ENCODE peak calls at places on chromosome 9, in nine cellular contexts. One of them, this sample, is unnamed.

GRCh38 chr9:105127863-105128220 is 116.6 kb upstream of the SLC44A1 start:
- DNase-seq in activated naive CD4-positive, alpha-beta T cell treated with anti-CD3 and anti-CD28 coated beads for 36 hours: peak; percentile 74
- DNase-seq in GM23248: peak; percentile 43
- DNase-seq in non-pigmented ciliary epithelial cell: peak; percentile 67
- DNase-seq in CD8-positive, alpha-beta T cell: peak; percentile 40
- DNase-seq in hippocampal formation: no peak
- DNase-seq in left ventricle myocardium superior: no peak
- DNase-seq in GM12892: peak; percentile 25
- DNase-seq in NCI-H2081: no peak
- DNase-seq in this sample: no peak

GRCh38 chr9:74800226-74800625 is 87.5 kb downstream of the TRPM6 start:
- DNase-seq in activated naive CD4-positive, alpha-beta T cell treated with anti-CD3 and anti-CD28 coated beads for 36 hours: no peak
- DNase-seq in GM23248: no peak
- DNase-seq in non-pigmented ciliary epithelial cell: no peak
- DNase-seq in CD8-positive, alpha-beta T cell: no peak
- DNase-seq in hippocampal formation: no peak
- DNase-seq in left ventricle myocardium superior: no peak
- DNase-seq in GM12892: no peak
- DNase-seq in NCI-H2081: peak; percentile 91
- DNase-seq in this sample: no peak

GRCh38 chr9:79670269-79670961 is 98.7 kb downstream of the TLE4 start:
- DNase-seq in activated naive CD4-positive, alpha-beta T cell treated with anti-CD3 and anti-CD28 coated beads for 36 hours: no peak
- DNase-seq in GM23248: peak; percentile 21
- DNase-seq in non-pigmented ciliary epithelial cell: no peak
- DNase-seq in CD8-positive, alpha-beta T cell: no peak
- DNase-seq in hippocampal formation: no peak
- DNase-seq in left ventricle myocardium superior: no peak
- DNase-seq in GM12892: no peak
- DNase-seq in NCI-H2081: no peak
- DNase-seq in this sample: no peak

GRCh38 chr9:122218885-122219855 is 9.6 kb downstream of the LHX6 start:
- DNase-seq in activated naive CD4-positive, alpha-beta T cell treated with anti-CD3 and anti-CD28 coated beads for 36 hours: no peak
- DNase-seq in GM23248: peak; percentile 38
- DNase-seq in non-pigmented ciliary epithelial cell: no peak
- DNase-seq in CD8-positive, alpha-beta T cell: no peak
- DNase-seq in hippocampal formation: no peak
- DNase-seq in left ventricle myocardium superior: no peak
- DNase-seq in GM12892: no peak
- DNase-seq in NCI-H2081: no peak
- DNase-seq in this sample: no peak

GRCh38 chr9:70079364-70080103 is 35.9 kb downstream of the MAMDC2 start:
- DNase-seq in activated naive CD4-positive, alpha-beta T cell treated with anti-CD3 and anti-CD28 coated beads for 36 hours: no peak
- DNase-seq in GM23248: peak; percentile 52
- DNase-seq in non-pigmented ciliary epithelial cell: no peak
- DNase-seq in CD8-positive, alpha-beta T cell: no peak
- DNase-seq in hippocampal formation: no peak
- DNase-seq in left ventricle myocardium superior: no peak
- DNase-seq in GM12892: no peak
- DNase-seq in NCI-H2081: peak; percentile 91
- DNase-seq in this sample: no peak

GRCh38 chr9:134738869-134739659 is 97.5 kb downstream of the COL5A1 start:
- DNase-seq in activated naive CD4-positive, alpha-beta T cell treated with anti-CD3 and anti-CD28 coated beads for 36 hours: peak; percentile 41
- DNase-seq in GM23248: peak; percentile 76
- DNase-seq in non-pigmented ciliary epithelial cell: no peak
- DNase-seq in CD8-positive, alpha-beta T cell: peak; percentile 11
- DNase-seq in hippocampal formation: peak; percentile 58
- DNase-seq in left ventricle myocardium superior: peak; percentile 88
- DNase-seq in GM12892: no peak
- DNase-seq in NCI-H2081: no peak
- DNase-seq in this sample: peak; percentile 84

GRCh38 chr9:78685471-78685870 is 388.5 kb downstream of the PSAT1 start:
- DNase-seq in activated naive CD4-positive, alpha-beta T cell treated with anti-CD3 and anti-CD28 coated beads for 36 hours: no peak
- DNase-seq in GM23248: no peak
- DNase-seq in non-pigmented ciliary epithelial cell: no peak
- DNase-seq in CD8-positive, alpha-beta T cell: no peak
- DNase-seq in hippocampal formation: no peak
- DNase-seq in left ventricle myocardium superior: no peak
- DNase-seq in GM12892: no peak
- DNase-seq in NCI-H2081: no peak
- DNase-seq in this sample: no peak

GRCh38 chr9:27471789-27472585 is 52.1 kb upstream of the IFNK start:
- DNase-seq in activated naive CD4-positive, alpha-beta T cell treated with anti-CD3 and anti-CD28 coated beads for 36 hours: no peak
- DNase-seq in GM23248: peak; percentile 26
- DNase-seq in non-pigmented ciliary epithelial cell: no peak
- DNase-seq in CD8-positive, alpha-beta T cell: no peak
- DNase-seq in hippocampal formation: no peak
- DNase-seq in left ventricle myocardium superior: peak; percentile 49
- DNase-seq in GM12892: no peak
- DNase-seq in NCI-H2081: no peak
- DNase-seq in this sample: peak; percentile 51

GRCh38 chr9:85156652-85157051 is 487.1 kb downstream of the NTRK2 start:
- DNase-seq in activated naive CD4-positive, alpha-beta T cell treated with anti-CD3 and anti-CD28 coated beads for 36 hours: no peak
- DNase-seq in GM23248: no peak
- DNase-seq in non-pigmented ciliary epithelial cell: no peak
- DNase-seq in CD8-positive, alpha-beta T cell: no peak
- DNase-seq in hippocampal formation: no peak
- DNase-seq in left ventricle myocardium superior: no peak
- DNase-seq in GM12892: no peak
- DNase-seq in NCI-H2081: no peak
- DNase-seq in this sample: no peak

GRCh38 chr9:114371986-114372917 is 15.5 kb downstream of the AKNA start:
- DNase-seq in activated naive CD4-positive, alpha-beta T cell treated with anti-CD3 and anti-CD28 coated beads for 36 hours: peak; percentile 71
- DNase-seq in GM23248: peak; percentile 13
- DNase-seq in non-pigmented ciliary epithelial cell: no peak
- DNase-seq in CD8-positive, alpha-beta T cell: peak; percentile 38
- DNase-seq in hippocampal formation: peak; percentile 16
- DNase-seq in left ventricle myocardium superior: no peak
- DNase-seq in GM12892: no peak
- DNase-seq in NCI-H2081: no peak
- DNase-seq in this sample: no peak

GRCh38 chr9:85516976-85517637 is 224.6 kb downstream of the AGTPBP1 start:
- DNase-seq in activated naive CD4-positive, alpha-beta T cell treated with anti-CD3 and anti-CD28 coated beads for 36 hours: no peak
- DNase-seq in GM23248: peak; percentile 7
- DNase-seq in non-pigmented ciliary epithelial cell: no peak
- DNase-seq in CD8-positive, alpha-beta T cell: no peak
- DNase-seq in hippocampal formation: no peak
- DNase-seq in left ventricle myocardium superior: no peak
- DNase-seq in GM12892: no peak
- DNase-seq in NCI-H2081: no peak
- DNase-seq in this sample: no peak

GRCh38 chr9:124696101-124696500 is 75.0 kb downstream of the NR6A1 start:
- DNase-seq in activated naive CD4-positive, alpha-beta T cell treated with anti-CD3 and anti-CD28 coated beads for 36 hours: no peak
- DNase-seq in GM23248: peak; percentile 54
- DNase-seq in non-pigmented ciliary epithelial cell: peak; percentile 48
- DNase-seq in CD8-positive, alpha-beta T cell: no peak
- DNase-seq in hippocampal formation: no peak
- DNase-seq in left ventricle myocardium superior: no peak
- DNase-seq in GM12892: no peak
- DNase-seq in NCI-H2081: no peak
- DNase-seq in this sample: no peak

GRCh38 chr9:88776717-88777497 is 214.4 kb upstream of the S1PR3 start:
- DNase-seq in activated naive CD4-positive, alpha-beta T cell treated with anti-CD3 and anti-CD28 coated beads for 36 hours: no peak
- DNase-seq in GM23248: peak; percentile 88
- DNase-seq in non-pigmented ciliary epithelial cell: peak; percentile 94
- DNase-seq in CD8-positive, alpha-beta T cell: no peak
- DNase-seq in hippocampal formation: no peak
- DNase-seq in left ventricle myocardium superior: no peak
- DNase-seq in GM12892: no peak
- DNase-seq in NCI-H2081: no peak
- DNase-seq in this sample: no peak

GRCh38 chr9:18587988-18588387 is 114.0 kb downstream of the ADAMTSL1 start:
- DNase-seq in activated naive CD4-positive, alpha-beta T cell treated with anti-CD3 and anti-CD28 coated beads for 36 hours: no peak
- DNase-seq in GM23248: peak; percentile 72
- DNase-seq in non-pigmented ciliary epithelial cell: peak; percentile 45
- DNase-seq in CD8-positive, alpha-beta T cell: no peak
- DNase-seq in hippocampal formation: no peak
- DNase-seq in left ventricle myocardium superior: no peak
- DNase-seq in GM12892: no peak
- DNase-seq in NCI-H2081: no peak
- DNase-seq in this sample: no peak

GRCh38 chr9:114893622-114894021 is 36.8 kb downstream of the TNFSF8 start:
- DNase-seq in activated naive CD4-positive, alpha-beta T cell treated with anti-CD3 and anti-CD28 coated beads for 36 hours: peak; percentile 72
- DNase-seq in GM23248: peak; percentile 18
- DNase-seq in non-pigmented ciliary epithelial cell: no peak
- DNase-seq in CD8-positive, alpha-beta T cell: no peak
- DNase-seq in hippocampal formation: no peak
- DNase-seq in left ventricle myocardium superior: no peak
- DNase-seq in GM12892: no peak
- DNase-seq in NCI-H2081: no peak
- DNase-seq in this sample: no peak

GRCh38 chr9:123322771-123323481 is 33.1 kb upstream of the CRB2 start:
- DNase-seq in activated naive CD4-positive, alpha-beta T cell treated with anti-CD3 and anti-CD28 coated beads for 36 hours: peak; percentile 84
- DNase-seq in GM23248: no peak
- DNase-seq in non-pigmented ciliary epithelial cell: no peak
- DNase-seq in CD8-positive, alpha-beta T cell: peak; percentile 51
- DNase-seq in hippocampal formation: no peak
- DNase-seq in left ventricle myocardium superior: no peak
- DNase-seq in GM12892: no peak
- DNase-seq in NCI-H2081: no peak
- DNase-seq in this sample: no peak

GRCh38 chr9:89425921-89426388 is 72.0 kb downstream of the SEMA4D start:
- DNase-seq in activated naive CD4-positive, alpha-beta T cell treated with anti-CD3 and anti-CD28 coated beads for 36 hours: no peak
- DNase-seq in GM23248: peak; percentile 14
- DNase-seq in non-pigmented ciliary epithelial cell: no peak
- DNase-seq in CD8-positive, alpha-beta T cell: no peak
- DNase-seq in hippocampal formation: peak; percentile 75
- DNase-seq in left ventricle myocardium superior: no peak
- DNase-seq in GM12892: no peak
- DNase-seq in NCI-H2081: no peak
- DNase-seq in this sample: no peak

GRCh38 chr9:137129089-137129455 is 9.9 kb upstream of the GRIN1 start:
- DNase-seq in activated naive CD4-positive, alpha-beta T cell treated with anti-CD3 and anti-CD28 coated beads for 36 hours: no peak
- DNase-seq in GM23248: peak; percentile 63
- DNase-seq in non-pigmented ciliary epithelial cell: no peak
- DNase-seq in CD8-positive, alpha-beta T cell: no peak
- DNase-seq in hippocampal formation: no peak
- DNase-seq in left ventricle myocardium superior: peak; percentile 55
- DNase-seq in GM12892: no peak
- DNase-seq in NCI-H2081: no peak
- DNase-seq in this sample: peak; percentile 44

GRCh38 chr9:75238311-75238976 is 150.1 kb downstream of the OSTF1 start:
- DNase-seq in activated naive CD4-positive, alpha-beta T cell treated with anti-CD3 and anti-CD28 coated beads for 36 hours: peak; percentile 58
- DNase-seq in GM23248: peak; percentile 67
- DNase-seq in non-pigmented ciliary epithelial cell: no peak
- DNase-seq in CD8-positive, alpha-beta T cell: no peak
- DNase-seq in hippocampal formation: peak; percentile 9
- DNase-seq in left ventricle myocardium superior: no peak
- DNase-seq in GM12892: peak; percentile 7
- DNase-seq in NCI-H2081: no peak
- DNase-seq in this sample: no peak